ENCODE peak calls at places on chromosome 16, in four cellular contexts. L, J, A and I are unnamed samples.

GRCh38 chr16:56246051-56246817 is 54.9 kb downstream of the GNAO1 start:
- DNase-seq in L (peak; percentile 54), A (no peak), J (peak; percentile 5), I (no peak)

GRCh38 chr16:77918792-77919707 is 103.3 kb upstream of the CLEC3A start:
- DNase-seq in L (peak; percentile 4), J (peak; percentile 78), A (no peak), I (no peak)

GRCh38 chr16:19783847-19784736 is 66.0 kb downstream of the IQCK start:
- DNase-seq in A (no peak), L (no peak), J (no peak), I (no peak)

GRCh38 chr16:79295746-79296145 is 304.8 kb downstream of the MAF start:
- DNase-seq in J (no peak), A (no peak), L (no peak), I (no peak)

GRCh38 chr16:72961863-72962262 is 86.1 kb downstream of the ZFHX3 start:
- DNase-seq in A (no peak), J (no peak), L (no peak), I (no peak)

GRCh38 chr16:80027007-80027965 is 426.7 kb upstream of the MAF start:
- DNase-seq in A (peak; percentile 14), L (peak; percentile 97), J (peak; percentile 72), I (peak; percentile 11)

GRCh38 chr16:5615868-5616642 is 518.5 kb upstream of the EEF2KMT start:
- DNase-seq in J (no peak), L (peak; percentile 58), A (peak; percentile 80), I (peak; percentile 39)

GRCh38 chr16:7362231-7362630 is 29.6 kb downstream of the RBFOX1 start:
- DNase-seq in L (no peak), A (no peak), J (no peak), I (no peak)

GRCh38 chr16:28067604-28068382 is 4.3 kb upstream of the GSG1L start:
- DNase-seq in J (peak; percentile 74), A (no peak), L (no peak), I (no peak)

GRCh38 chr16:352547-353403 is at the start of gene AXIN1:
- DNase-seq in A (peak; percentile 99), L (peak; percentile 98), J (peak; percentile 85), I (peak; percentile 100)
- TF ChIP-seq CTCF in A (peak; percentile 65), L (peak; percentile 62), J (peak; percentile 60), I (no peak)

GRCh38 chr16:10039220-10040096 is 142.8 kb downstream of the GRIN2A start:
- DNase-seq in J (no peak), A (peak; percentile 63), L (peak; percentile 38), I (no peak)
- TF ChIP-seq CTCF in J (no peak), A (peak; percentile 36), L (no peak), I (no peak)

DNA sequence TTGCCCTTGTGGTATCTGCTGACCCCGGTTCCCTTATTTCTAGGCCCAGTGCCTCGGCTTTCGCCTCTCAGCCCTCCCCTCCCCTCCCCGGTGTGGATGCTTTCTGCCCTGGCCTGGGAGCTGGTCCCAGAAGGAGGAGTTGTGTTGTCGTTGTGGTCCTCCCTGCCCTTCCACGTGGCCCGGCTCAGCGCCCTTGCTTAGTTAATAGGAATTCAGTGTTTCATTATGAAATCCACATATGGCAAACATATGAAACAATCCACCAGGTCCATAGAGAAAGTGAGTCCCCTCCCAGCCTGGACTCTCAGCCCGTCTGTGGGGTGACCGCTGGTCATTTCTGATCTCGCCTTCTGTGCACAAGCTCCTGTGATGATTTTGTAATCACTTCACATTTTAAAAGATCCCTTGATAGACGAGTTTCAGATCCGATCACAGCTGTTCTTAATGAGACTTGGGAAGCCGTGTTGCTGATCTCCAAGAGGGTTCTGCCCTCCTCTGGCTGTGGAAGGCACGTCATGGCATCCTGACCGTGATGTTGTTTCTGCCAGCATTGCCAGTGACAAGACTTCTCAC is 112.1 kb downstream of the BANP start:
- DNase-seq in L (no peak), J (peak; percentile 85), A (no peak), I (no peak)
- TF ChIP-seq CTCF in L (no peak), J (peak; percentile 43), A (no peak), I (no peak)

GRCh38 chr16:23298290-23298689 is 3.8 kb upstream of the SCNN1B start:
- DNase-seq in L (no peak), J (no peak), A (no peak), I (no peak)

GRCh38 chr16:23304620-23305019 is 2.5 kb downstream of the SCNN1B start:
- DNase-seq in A (no peak), L (no peak), J (no peak), I (no peak)

GRCh38 chr16:23301251-23302044 is 654 bp upstream of the SCNN1B start:
- DNase-seq in A (no peak), J (no peak), L (no peak), I (no peak)

GRCh38 chr16:23303685-23304084 is 1.6 kb downstream of the SCNN1B start:
- DNase-seq in L (no peak), J (no peak), A (no peak), I (no peak)

GRCh38 chr16:23302045-23302956 is at the start of gene SCNN1B:
- DNase-seq in L (no peak), J (no peak), A (peak; percentile 61), I (no peak)
- TF ChIP-seq CTCF in L (no peak), J (no peak), A (no peak), I (no peak)

DNA sequence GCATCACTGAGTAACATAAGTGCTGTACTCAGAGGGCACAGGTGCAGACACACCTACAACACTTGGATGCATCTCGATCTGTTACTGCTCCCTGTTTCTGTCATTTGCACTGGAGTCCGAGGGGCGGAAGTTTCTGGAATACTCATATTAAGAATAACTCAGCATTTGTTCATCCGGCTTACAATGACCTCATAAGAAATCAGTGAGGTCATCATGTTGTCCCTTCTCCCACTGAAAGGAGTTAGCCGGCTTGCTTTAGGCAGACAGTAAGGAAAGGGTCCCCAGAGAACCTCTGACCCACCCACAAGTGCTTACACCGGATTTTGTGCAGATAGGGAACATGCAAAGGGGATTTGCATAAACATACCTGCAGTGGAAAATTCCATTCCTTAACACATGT is 344.7 kb downstream of the HAPSTR1 start:
- DNase-seq in J (no peak), L (no peak), A (no peak), I (no peak)
- TF ChIP-seq CTCF in J (no peak), L (no peak), A (no peak), I (no peak)

GRCh38 chr16:180101-180920 is at the start of gene HBQ1:
- DNase-seq in J (no peak), L (peak; percentile 51), A (peak; percentile 84), I (no peak)
- TF ChIP-seq CTCF in J (peak; percentile 71), L (peak; percentile 85), A (peak; percentile 83), I (no peak)

DNA sequence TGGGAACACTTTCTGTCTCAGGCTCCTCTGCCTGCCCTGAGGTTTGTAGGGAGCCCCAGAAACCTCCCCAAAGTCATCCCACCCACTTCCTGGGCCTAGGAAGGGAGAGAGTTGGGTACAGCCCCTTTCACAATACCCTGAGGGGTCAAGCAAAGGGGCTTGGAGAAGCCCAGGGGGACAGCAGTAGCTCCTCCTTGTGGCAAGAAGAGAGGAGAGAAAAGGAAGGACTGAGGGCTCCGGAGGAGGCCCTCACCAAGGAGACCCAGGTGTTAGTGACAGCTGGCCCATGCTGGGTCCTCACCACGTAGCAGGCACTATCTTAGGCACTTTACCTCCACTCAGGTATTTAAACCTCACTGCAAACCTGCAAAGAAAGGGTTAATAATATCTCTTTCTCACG is 112.8 kb downstream of the IRX5 start:
- DNase-seq in A (no peak), J (no peak), L (no peak), I (no peak)
- TF ChIP-seq CTCF in A (no peak), J (no peak), L (no peak), I (no peak)